ENCODE peak calls at places on chromosomes 3 and 15, in four cellular contexts. M is GM12878, Q is HepG2, L is K562. B is an unnamed sample.

GRCh38 chr15:62832231-62832630 is 210.3 kb upstream of the TPM1 start:
- DNase-seq in M (no peak), Q (no peak), L (no peak), B (no peak)

GRCh38 chr15:39028069-39028468 is 463.5 kb upstream of the RASGRP1 start:
- DNase-seq in M (no peak), Q (no peak), L (no peak), B (no peak)

GRCh38 chr15:71443538-71443937 is 328.3 kb downstream of the THSD4 start:
- DNase-seq in M (no peak), Q (peak), L (peak), B (peak)

GRCh38 chr3:13457593-13457992 is 22.5 kb upstream of the HDAC11 start:
- DNase-seq in M (no peak), Q (peak), L (no peak), B (no peak)

GRCh38 chr3:81909756-81910155 is 148.3 kb upstream of the GBE1 start:
- DNase-seq in M (no peak), Q (no peak), L (no peak), B (no peak)

GRCh38 chr3:41987627-41988026 is 25.7 kb upstream of the ULK4 start:
- DNase-seq in M (no peak), Q (no peak), L (no peak), B (no peak)

GRCh38 chr15:92714457-92715401 is 59.2 kb upstream of the FAM174B start:
- DNase-seq in M (peak), Q (peak), L (peak), B (peak)

GRCh38 chr3:23100106-23100505 is 103.0 kb upstream of the UBE2E2 start:
- DNase-seq in M (no peak), Q (no peak), L (no peak), B (no peak)

GRCh38 chr15:52326758-52327157 is 31.2 kb upstream of the MYO5C start:
- DNase-seq in M (no peak), Q (no peak), L (no peak), B (no peak)
- TF ChIP-seq BHLHE40 in M (no peak), Q (no peak), L (no peak), B (no peak)

GRCh38 chr3:124837065-124837464 is 50.1 kb downstream of the ITGB5 start:
- DNase-seq in M (no peak), Q (no peak), L (no peak), B (no peak)
- TF ChIP-seq TARDBP in M (no peak), Q (no peak), L (no peak), B (no peak)

GRCh38 chr3:125143538-125143937 is 69.0 kb downstream of the SLC12A8 start:
- DNase-seq in M (no peak), Q (no peak), L (no peak), B (no peak)

GRCh38 chr3:125140817-125141595 is 71.5 kb downstream of the SLC12A8 start:
- DNase-seq in M (no peak), Q (no peak), L (no peak), B (no peak)

GRCh38 chr3:125140011-125140813 is 72.3 kb downstream of the SLC12A8 start:
- DNase-seq in M (no peak), Q (no peak), L (no peak), B (no peak)

GRCh38 chr3:125142418-125142778 is 70.2 kb downstream of the SLC12A8 start:
- DNase-seq in M (no peak), Q (no peak), L (no peak), B (no peak)

GRCh38 chr3:125141596-125142417 is 70.7 kb downstream of the SLC12A8 start:
- DNase-seq in M (no peak), Q (no peak), L (no peak), B (no peak)
- TF ChIP-seq BHLHE40 in M (peak), Q (no peak), L (no peak), B (no peak)

GRCh38 chr3:185071401-185071800 is 81.5 kb downstream of the C3orf70 start:
- DNase-seq in M (no peak), Q (no peak), L (no peak), B (no peak)

GRCh38 chr3:185067173-185067572 is 85.7 kb downstream of the C3orf70 start:
- DNase-seq in M (no peak), Q (no peak), L (no peak), B (no peak)

GRCh38 chr3:185069583-185070030 is 83.3 kb downstream of the C3orf70 start:
- DNase-seq in M (no peak), Q (peak), L (no peak), B (no peak)

GRCh38 chr3:185069023-185069422 is 83.8 kb downstream of the C3orf70 start:
- DNase-seq in M (no peak), Q (no peak), L (no peak), B (no peak)

DNA sequence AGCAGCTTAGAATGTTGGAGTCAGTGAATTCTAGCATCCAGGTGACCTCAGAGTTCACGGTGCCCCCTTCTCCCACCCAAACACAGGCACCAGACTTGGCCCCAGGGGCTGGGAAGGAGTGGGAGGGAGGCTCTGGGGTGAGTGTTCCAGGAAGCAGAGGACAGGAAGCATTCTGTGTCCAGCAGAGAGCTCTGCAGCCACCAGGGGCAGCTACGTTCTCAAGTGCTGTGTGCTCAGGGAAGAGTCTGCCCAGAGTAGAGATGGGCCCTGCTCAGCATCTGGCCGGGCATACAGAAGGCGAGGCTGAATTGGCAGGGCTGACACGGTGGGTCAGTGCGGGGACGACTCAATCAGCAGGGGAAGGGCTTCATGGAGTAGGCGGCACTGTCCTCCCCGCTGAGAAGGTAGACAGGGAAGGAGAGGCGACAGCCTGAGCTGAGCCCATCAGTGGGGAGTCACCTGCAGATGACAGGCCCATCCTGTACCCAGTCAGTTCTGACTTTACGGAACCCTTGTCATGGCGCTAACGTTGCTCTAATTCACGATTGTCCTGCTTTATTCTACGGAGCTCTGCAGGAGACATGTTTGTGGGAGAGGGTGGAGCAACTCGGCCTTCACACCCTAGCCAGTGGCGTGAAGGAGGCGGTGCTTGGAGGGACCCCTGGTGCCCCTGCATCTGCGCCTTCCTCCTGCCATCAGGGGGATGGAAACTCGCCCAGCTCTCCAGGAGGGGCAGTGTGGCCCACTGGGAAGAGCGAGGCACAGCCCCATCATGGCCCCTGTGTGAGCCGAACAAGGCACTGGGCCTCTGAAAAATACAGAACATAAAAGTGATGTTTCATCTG is 82.1 kb downstream of the C3orf70 start:
- DNase-seq in M (no peak), Q (peak), L (peak), B (peak)
- TF ChIP-seq TARDBP in M (no peak), Q (no peak), L (no peak), B (no peak)

DNA sequence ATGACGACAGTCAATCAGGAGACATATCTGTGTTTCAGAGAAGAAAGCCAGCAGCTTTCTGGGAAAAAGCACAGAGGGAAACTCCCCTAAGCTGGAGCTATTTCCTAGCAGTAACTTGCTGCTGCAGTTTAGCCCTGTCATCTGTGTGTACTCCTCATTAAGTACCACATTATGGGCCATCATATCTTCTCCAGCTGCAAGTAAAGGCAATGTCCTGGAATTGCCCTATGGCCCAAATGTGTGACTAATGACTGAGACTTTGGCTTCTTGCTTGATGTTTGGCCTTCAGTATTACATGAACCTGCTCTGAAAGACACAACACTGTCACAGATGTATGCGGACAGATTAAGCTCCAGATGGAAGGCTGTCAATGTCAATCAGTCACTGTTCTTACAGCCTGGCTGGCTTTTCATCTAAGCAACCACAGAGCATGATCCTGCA is 190.8 kb downstream of the FHIT start:
- DNase-seq in M (no peak), Q (peak), L (no peak), B (no peak)
- TF ChIP-seq BHLHE40 in M (no peak), Q (no peak), L (no peak), B (no peak)

GRCh38 chr3:21705769-21706168 is 45.2 kb downstream of the ZNF385D start:
- DNase-seq in M (no peak), Q (no peak), L (no peak), B (no peak)
- TF ChIP-seq TARDBP in M (no peak), Q (no peak), L (no peak), B (no peak)

GRCh38 chr3:58176827-58177489 is 33.8 kb downstream of the DNASE1L3 start:
- DNase-seq in M (no peak), Q (no peak), L (no peak), B (no peak)

GRCh38 chr3:58179235-58180098 is 31.3 kb downstream of the DNASE1L3 start:
- DNase-seq in M (no peak), Q (no peak), L (no peak), B (no peak)

GRCh38 chr3:58176185-58176530 is 34.6 kb downstream of the DNASE1L3 start:
- DNase-seq in M (no peak), Q (no peak), L (no peak), B (no peak)

GRCh38 chr3:58178528-58179234 is 32.1 kb downstream of the DNASE1L3 start:
- DNase-seq in M (no peak), Q (no peak), L (no peak), B (no peak)

GRCh38 chr3:58177747-58178527 is 32.8 kb downstream of the DNASE1L3 start:
- DNase-seq in M (no peak), Q (peak), L (peak), B (peak)
- TF ChIP-seq BHLHE40 in M (peak), Q (no peak), L (no peak), B (no peak)

GRCh38 chr15:101088311-101088710 is 163.5 kb downstream of the CHSY1 start:
- DNase-seq in M (no peak), Q (no peak), L (no peak), B (no peak)
- TF ChIP-seq TARDBP in M (no peak), Q (no peak), L (no peak), B (no peak)

GRCh38 chr3:193971268-193971751 is 164.6 kb upstream of the HES1 start:
- DNase-seq in M (peak), Q (no peak), L (no peak), B (no peak)
- TF ChIP-seq BHLHE40 in M (no peak), Q (no peak), L (no peak), B (no peak)

GRCh38 chr3:194757629-194758028 is 71.9 kb downstream of the FAM43A start:
- DNase-seq in M (no peak), Q (no peak), L (no peak), B (no peak)

GRCh38 chr3:194758716-194759115 is 73.0 kb downstream of the FAM43A start:
- DNase-seq in M (no peak), Q (no peak), L (no peak), B (no peak)

GRCh38 chr3:194760740-194761139 is 75.1 kb downstream of the FAM43A start:
- DNase-seq in M (no peak), Q (no peak), L (no peak), B (no peak)

GRCh38 chr3:194756460-194757355 is 71.0 kb downstream of the FAM43A start:
- DNase-seq in M (no peak), Q (no peak), L (no peak), B (no peak)

GRCh38 chr3:194761384-194761783 is 75.7 kb downstream of the FAM43A start:
- DNase-seq in M (no peak), Q (no peak), L (no peak), B (no peak)
- TF ChIP-seq TARDBP in M (no peak), Q (no peak), L (no peak), B (no peak)

B was measured in HEK293T.